ENCODE peak calls at places on chromosomes 4 and X, in five cellular contexts. V is heart right ventricle, K is heart left ventricle, A is AG10803, L is foreskin fibroblast. R is an unnamed sample.
A peak's percentile ranks its signal among the peaks of the same experiment; 100 is the strongest.

GRCh38 chr4:105990933-105991332 is 95.7 kb downstream of the NPNT start:
- DNase-seq in V (peak; percentile 89), K (peak; percentile 87), A (peak; percentile 76), L (peak; percentile 51), R (peak; percentile 72)

GRCh38 chr4:81030617-81031388 is at the start of gene BMP3:
- DNase-seq in V (no peak), K (no peak), A (peak; percentile 26), L (peak; percentile 57), R (peak; percentile 29)

GRCh38 chr4:36285784-36286480 is 4.5 kb downstream of the DTHD1 start:
- DNase-seq in V (no peak), K (no peak), A (no peak), L (no peak), R (no peak)

GRCh38 chr4:57303012-57303751 is 193.0 kb upstream of the IGFBP7 start:
- DNase-seq in V (no peak), K (no peak), A (no peak), L (no peak), R (no peak)

GRCh38 chr4:57426779-57427395 is 316.7 kb upstream of the IGFBP7 start:
- DNase-seq in V (peak; percentile 56), K (peak; percentile 37), A (peak; percentile 68), L (peak; percentile 71), R (peak; percentile 79)

GRCh38 chr4:87257523-87257922 is 37.1 kb upstream of the KLHL8 start:
- DNase-seq in V (no peak), K (no peak), A (no peak), L (no peak), R (no peak)

GRCh38 chr4:103060453-103061148 is 16.0 kb downstream of the SLC9B2 start:
- DNase-seq in V (no peak), K (no peak), A (no peak), L (no peak), R (no peak)

GRCh38 chrX:13029831-13030771 is 14.3 kb downstream of the FAM9C start:
- DNase-seq in V (peak; percentile 39), K (no peak), A (no peak), L (peak; percentile 24), R (no peak)

GRCh38 chrX:119654112-119654531 is 38.8 kb downstream of the SEPTIN6 start:
- DNase-seq in V (peak; percentile 73), K (peak; percentile 66), A (peak; percentile 50), L (peak; percentile 69), R (peak; percentile 32)

GRCh38 chr4:176270669-176271068 is 1.6 kb upstream of the ASB5 start:
- DNase-seq in V (no peak), K (no peak), A (peak; percentile 98), L (peak; percentile 99), R (peak; percentile 94)

GRCh38 chrX:86021652-86022289 is 25.6 kb downstream of the CHM start:
- DNase-seq in V (no peak), K (no peak), A (no peak), L (no peak), R (peak; percentile 3)

GRCh38 chr4:156422576-156422975 is 468.9 kb upstream of the CTSO start:
- DNase-seq in V (no peak), K (no peak), A (peak; percentile 50), L (peak; percentile 32), R (peak; percentile 19)

GRCh38 chrX:70231666-70232065 is 2.8 kb upstream of the AWAT1 start:
- DNase-seq in V (no peak), K (no peak), A (no peak), L (no peak), R (no peak)

GRCh38 chr4:7015383-7016035 is 27.7 kb upstream of the TADA2B start:
- DNase-seq in V (no peak), K (no peak), A (no peak), L (no peak), R (peak; percentile 67)

GRCh38 chr4:87038837-87039715 is 104.3 kb downstream of the AFF1 start:
- DNase-seq in V (peak; percentile 71), K (peak; percentile 64), A (peak; percentile 92), L (peak; percentile 79), R (peak; percentile 81)

GRCh38 chrX:826026-826425 is 195.4 kb downstream of the SHOX start:
- DNase-seq in V (no peak), K (no peak), A (peak; percentile 89), L (peak; percentile 74), R (peak; percentile 15)

GRCh38 chr4:120156115-120156718 is 89.6 kb upstream of the MAD2L1 start:
- DNase-seq in V (peak; percentile 19), K (no peak), A (peak; percentile 78), L (peak; percentile 86), R (peak; percentile 91)

GRCh38 chr4:53459548-53459947 is 82.1 kb downstream of the FIP1L1 start:
- DNase-seq in V (no peak), K (no peak), A (peak; percentile 32), L (peak; percentile 46), R (peak; percentile 63)

GRCh38 chrX:148501121-148502066 is 977 bp downstream of the AFF2 start:
- DNase-seq in V (peak; percentile 1), K (no peak), A (peak; percentile 0), L (peak; percentile 2), R (no peak)

GRCh38 chr4:183264614-183265013 is 55.5 kb downstream of the CLDN22 start:
- DNase-seq in V (no peak), K (no peak), A (peak; percentile 83), L (peak; percentile 75), R (peak; percentile 43)

GRCh38 chr4:159481936-159482335 is 379.1 kb downstream of the RAPGEF2 start:
- DNase-seq in V (no peak), K (no peak), A (no peak), L (no peak), R (no peak)

GRCh38 chr4:164293776-164294175 is 460.2 kb upstream of the SMIM31 start:
- DNase-seq in V (no peak), K (no peak), A (no peak), L (no peak), R (no peak)

GRCh38 chr4:145234086-145234694 is 53.8 kb upstream of the OTUD4 start:
- DNase-seq in V (peak; percentile 34), K (peak; percentile 44), A (peak; percentile 55), L (peak; percentile 82), R (peak; percentile 76)

GRCh38 chr4:145230726-145231125 is 50.3 kb upstream of the OTUD4 start:
- DNase-seq in V (no peak), K (no peak), A (peak; percentile 94), L (peak; percentile 58), R (peak; percentile 94)

GRCh38 chr4:145231906-145232700 is 51.7 kb upstream of the OTUD4 start:
- DNase-seq in V (no peak), K (no peak), A (peak; percentile 77), L (peak; percentile 73), R (peak; percentile 82)
- H3K4me3 ChIP-seq in V (no peak overlapping the region), K (no peak overlapping the region), A (no peak overlapping the region), L (no peak overlapping the region), R (no peak overlapping the region)

DNA sequence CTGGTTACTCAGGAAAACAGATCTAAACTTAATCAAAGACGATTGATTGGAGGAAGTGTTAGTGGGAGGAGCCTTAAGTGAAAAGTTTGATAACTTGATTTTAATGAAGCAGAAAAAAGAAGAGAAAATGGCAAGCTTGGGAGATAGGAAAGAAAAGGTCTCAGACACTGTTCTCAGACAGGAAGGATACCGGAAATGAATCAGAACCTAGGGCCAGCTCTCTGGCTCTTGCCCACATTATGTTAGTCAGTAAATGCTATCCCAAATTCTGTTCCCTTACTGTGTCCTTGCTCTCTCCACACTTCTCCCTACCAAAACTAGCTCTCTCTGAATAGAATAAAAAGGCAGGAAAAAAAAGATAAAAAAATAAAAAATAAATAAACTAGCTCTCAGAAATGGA is 48.6 kb upstream of the TMEM164 start:
- DNase-seq in V (no peak), K (no peak), A (peak; percentile 23), L (no peak), R (peak; percentile 58)
- H3K4me3 ChIP-seq in V (no peak overlapping the region), K (no peak overlapping the region), A (no peak overlapping the region), L (no peak overlapping the region), R (no peak overlapping the region)

DNA sequence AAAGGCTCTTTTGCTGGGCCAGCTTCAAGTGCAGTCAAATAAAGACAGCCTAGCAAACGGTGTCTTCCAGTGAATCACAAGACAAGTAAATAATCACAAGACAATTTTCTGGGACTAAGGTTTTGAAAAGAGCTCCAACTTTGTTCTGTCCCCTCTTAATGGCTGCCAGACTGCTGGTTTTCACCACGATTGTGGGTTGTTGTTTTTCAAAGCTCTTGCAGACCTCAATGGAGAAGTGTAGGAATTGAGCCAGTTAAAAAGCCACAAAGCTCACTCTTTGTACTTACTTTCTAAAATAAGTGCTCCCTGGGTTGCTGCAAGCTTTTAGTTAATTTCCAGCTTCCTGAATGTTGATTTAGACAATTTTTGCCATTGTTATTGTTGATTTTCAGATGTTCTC is 405.8 kb upstream of the HTR2C start:
- DNase-seq in V (no peak), K (no peak), A (no peak), L (no peak), R (no peak)
- H3K4me3 ChIP-seq in V (no peak overlapping the region), K (no peak overlapping the region), A (no peak overlapping the region), L (no peak overlapping the region), R (no peak overlapping the region)

GRCh38 chr4:3387154-3387942 is 54.4 kb upstream of the HGFAC start:
- DNase-seq in V (no peak), K (no peak), A (no peak), L (no peak), R (no peak)

GRCh38 chr4:3384391-3384770 is 57.4 kb upstream of the HGFAC start:
- DNase-seq in V (no peak), K (no peak), A (no peak), L (no peak), R (no peak)

GRCh38 chr4:3386486-3386885 is 55.3 kb upstream of the HGFAC start:
- DNase-seq in V (no peak), K (no peak), A (no peak), L (no peak), R (no peak)

GRCh38 chr4:3385719-3386440 is 55.9 kb upstream of the HGFAC start:
- DNase-seq in V (no peak), K (no peak), A (no peak), L (no peak), R (no peak)

DNA sequence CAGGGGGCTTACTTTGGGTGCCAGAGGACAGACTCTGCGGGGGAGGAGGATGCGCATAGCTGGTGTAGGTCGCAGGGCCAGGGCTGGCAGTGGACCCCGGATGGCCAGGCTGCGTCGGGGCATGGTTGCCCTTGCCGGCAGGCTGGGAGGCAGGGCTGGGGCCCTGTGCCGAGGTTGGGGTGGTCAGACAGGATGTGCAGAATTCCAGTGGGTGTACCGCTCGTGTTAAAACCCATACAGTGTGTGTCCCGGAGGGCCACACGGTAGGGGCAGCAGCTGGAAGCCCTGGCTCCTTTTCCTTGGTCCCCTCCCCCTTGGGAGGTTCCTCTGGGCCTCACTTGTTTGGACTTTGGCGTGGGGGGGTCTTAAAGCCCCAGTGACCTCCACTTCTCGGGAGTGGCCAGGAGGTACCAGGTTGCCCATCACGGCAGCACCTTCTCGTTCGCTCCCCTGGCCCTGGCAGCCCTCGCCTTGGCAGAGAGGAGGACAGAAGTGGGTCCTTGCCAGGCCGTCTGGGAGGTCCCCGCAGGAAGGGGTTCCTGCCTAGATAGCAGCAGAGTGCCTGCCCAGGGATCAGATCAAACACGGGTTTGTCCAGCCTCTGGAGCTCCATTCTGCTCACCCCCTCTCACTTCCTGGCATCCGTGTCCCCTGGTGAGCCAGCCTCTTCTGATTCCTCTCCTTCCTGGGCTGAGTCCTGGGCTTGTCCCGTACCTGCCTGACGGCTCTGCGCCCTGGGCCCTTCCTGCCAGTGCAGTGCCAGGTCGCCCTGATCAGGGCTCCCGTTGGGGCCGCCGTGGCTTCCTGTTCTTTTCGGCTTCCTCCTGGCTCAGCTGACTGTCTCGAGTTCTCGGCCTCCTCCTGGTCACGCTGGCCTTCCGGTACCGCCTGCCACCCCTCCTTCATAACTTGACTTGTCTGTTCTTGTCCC is 56.7 kb upstream of the HGFAC start:
- DNase-seq in V (peak; percentile 62), K (peak; percentile 67), A (no peak), L (no peak), R (no peak)
- H3K4me3 ChIP-seq in V (peak overlapping the region; percentile 26), K (peak overlapping the region; percentile 16), A (no peak overlapping the region), L (no peak overlapping the region), R (no peak overlapping the region)

GRCh38 chr4:48028654-48029053 is 12.1 kb downstream of the NIPAL1 start:
- DNase-seq in V (no peak), K (no peak), A (no peak), L (no peak), R (no peak)
- H3K4me3 ChIP-seq in V (no peak overlapping the region), K (no peak overlapping the region), A (no peak overlapping the region), L (no peak overlapping the region), R (no peak overlapping the region)

R was measured in fibroblast of the aortic adventitia.